ENCODE peak calls at places on chromosomes 11 and 22, in nine cellular contexts. One of them, this sample, is unnamed.

GRCh38 chr11:45215098-45215497 is 68.7 kb downstream of the PRDM11 start:
- DNase-seq in C1 segment of cervical spinal cord: no peak
- DNase-seq in NCI-H510A treated with DMSO at 0.1 percent for 48 hours: no peak
- DNase-seq in activated T-helper 1 cell treated with anti-CD3 and anti-CD28 coated beads, Interleukin-12 subunit alpha, Interleukin-12 subunit beta, Interleukin-2, Interleukin-4 antibody, amounts not matched to agents 30 ng/mL and 10 ng/mL and 1 ng/mL, durations not matched to agents 14 hours and 24 hours and 36 hours: no peak
- DNase-seq in T follicular helper cell: no peak
- DNase-seq in AG10803: no peak
- DNase-seq in Daoy: no peak
- DNase-seq in AML-193: no peak
- DNase-seq in stimulated activated naive CD8-positive, alpha-beta T cell treated with anti-CD3 and anti-CD28 coated beads, Interleukin-15, amount 100 ng/mL, for 72 hours: no peak
- DNase-seq in this sample: no peak

GRCh38 chr11:36114095-36114494 is 170.2 kb downstream of the LDLRAD3 start:
- DNase-seq in C1 segment of cervical spinal cord: no peak
- DNase-seq in NCI-H510A treated with DMSO at 0.1 percent for 48 hours: no peak
- DNase-seq in T follicular helper cell: no peak
- DNase-seq in AML-193: no peak
- DNase-seq in Daoy: no peak
- DNase-seq in stimulated activated naive CD8-positive, alpha-beta T cell treated with anti-CD3 and anti-CD28 coated beads, Interleukin-15, amount 100 ng/mL, for 72 hours: no peak
- DNase-seq in activated T-helper 1 cell treated with anti-CD3 and anti-CD28 coated beads, Interleukin-12 subunit alpha, Interleukin-12 subunit beta, Interleukin-2, Interleukin-4 antibody, amounts not matched to agents 30 ng/mL and 10 ng/mL and 1 ng/mL, durations not matched to agents 14 hours and 24 hours and 36 hours: no peak
- DNase-seq in AG10803: no peak
- DNase-seq in this sample: no peak

GRCh38 chr22:38153821-38154562 is 27.6 kb downstream of the PLA2G6 start:
- DNase-seq in T follicular helper cell: no peak
- DNase-seq in AML-193: no peak
- DNase-seq in activated T-helper 1 cell treated with anti-CD3 and anti-CD28 coated beads, Interleukin-12 subunit alpha, Interleukin-12 subunit beta, Interleukin-2, Interleukin-4 antibody, amounts not matched to agents 30 ng/mL and 10 ng/mL and 1 ng/mL, durations not matched to agents 14 hours and 24 hours and 36 hours: no peak
- DNase-seq in AG10803: no peak
- DNase-seq in C1 segment of cervical spinal cord: no peak
- DNase-seq in NCI-H510A treated with DMSO at 0.1 percent for 48 hours: no peak
- DNase-seq in stimulated activated naive CD8-positive, alpha-beta T cell treated with anti-CD3 and anti-CD28 coated beads, Interleukin-15, amount 100 ng/mL, for 72 hours: no peak
- DNase-seq in Daoy: no peak
- DNase-seq in this sample: no peak

GRCh38 chr11:1304376-1304775 is 5.1 kb downstream of the TOLLIP start:
- DNase-seq in activated T-helper 1 cell treated with anti-CD3 and anti-CD28 coated beads, Interleukin-12 subunit alpha, Interleukin-12 subunit beta, Interleukin-2, Interleukin-4 antibody, amounts not matched to agents 30 ng/mL and 10 ng/mL and 1 ng/mL, durations not matched to agents 14 hours and 24 hours and 36 hours: no peak
- DNase-seq in AML-193: no peak
- DNase-seq in T follicular helper cell: no peak
- DNase-seq in C1 segment of cervical spinal cord: no peak
- DNase-seq in stimulated activated naive CD8-positive, alpha-beta T cell treated with anti-CD3 and anti-CD28 coated beads, Interleukin-15, amount 100 ng/mL, for 72 hours: no peak
- DNase-seq in NCI-H510A treated with DMSO at 0.1 percent for 48 hours: no peak
- DNase-seq in Daoy: no peak
- DNase-seq in AG10803: no peak
- DNase-seq in this sample: no peak

GRCh38 chr11:47923667-47924066 is 56.7 kb upstream of the PTPRJ start:
- DNase-seq in AML-193: no peak
- DNase-seq in C1 segment of cervical spinal cord: no peak
- DNase-seq in Daoy: peak
- DNase-seq in AG10803: peak
- DNase-seq in activated T-helper 1 cell treated with anti-CD3 and anti-CD28 coated beads, Interleukin-12 subunit alpha, Interleukin-12 subunit beta, Interleukin-2, Interleukin-4 antibody, amounts not matched to agents 30 ng/mL and 10 ng/mL and 1 ng/mL, durations not matched to agents 14 hours and 24 hours and 36 hours: no peak
- DNase-seq in NCI-H510A treated with DMSO at 0.1 percent for 48 hours: no peak
- DNase-seq in T follicular helper cell: no peak
- DNase-seq in stimulated activated naive CD8-positive, alpha-beta T cell treated with anti-CD3 and anti-CD28 coated beads, Interleukin-15, amount 100 ng/mL, for 72 hours: no peak
- DNase-seq in this sample: peak

GRCh38 chr11:86735462-86736302 is 63.3 kb upstream of the ME3 start:
- DNase-seq in T follicular helper cell: no peak
- DNase-seq in AML-193: no peak
- DNase-seq in C1 segment of cervical spinal cord: no peak
- DNase-seq in AG10803: peak
- DNase-seq in stimulated activated naive CD8-positive, alpha-beta T cell treated with anti-CD3 and anti-CD28 coated beads, Interleukin-15, amount 100 ng/mL, for 72 hours: no peak
- DNase-seq in Daoy: peak
- DNase-seq in activated T-helper 1 cell treated with anti-CD3 and anti-CD28 coated beads, Interleukin-12 subunit alpha, Interleukin-12 subunit beta, Interleukin-2, Interleukin-4 antibody, amounts not matched to agents 30 ng/mL and 10 ng/mL and 1 ng/mL, durations not matched to agents 14 hours and 24 hours and 36 hours: no peak
- DNase-seq in NCI-H510A treated with DMSO at 0.1 percent for 48 hours: no peak
- DNase-seq in this sample: no peak

GRCh38 chr11:67614730-67615454 is 8.2 kb downstream of the NDUFV1 start:
- DNase-seq in NCI-H510A treated with DMSO at 0.1 percent for 48 hours: no peak
- DNase-seq in AML-193: no peak
- DNase-seq in AG10803: no peak
- DNase-seq in T follicular helper cell: no peak
- DNase-seq in Daoy: no peak
- DNase-seq in activated T-helper 1 cell treated with anti-CD3 and anti-CD28 coated beads, Interleukin-12 subunit alpha, Interleukin-12 subunit beta, Interleukin-2, Interleukin-4 antibody, amounts not matched to agents 30 ng/mL and 10 ng/mL and 1 ng/mL, durations not matched to agents 14 hours and 24 hours and 36 hours: no peak
- DNase-seq in C1 segment of cervical spinal cord: no peak
- DNase-seq in stimulated activated naive CD8-positive, alpha-beta T cell treated with anti-CD3 and anti-CD28 coated beads, Interleukin-15, amount 100 ng/mL, for 72 hours: peak
- DNase-seq in this sample: no peak

GRCh38 chr11:34358258-34358665 is 452 bp upstream of the ABTB2 start:
- DNase-seq in Daoy: peak
- DNase-seq in C1 segment of cervical spinal cord: no peak
- DNase-seq in activated T-helper 1 cell treated with anti-CD3 and anti-CD28 coated beads, Interleukin-12 subunit alpha, Interleukin-12 subunit beta, Interleukin-2, Interleukin-4 antibody, amounts not matched to agents 30 ng/mL and 10 ng/mL and 1 ng/mL, durations not matched to agents 14 hours and 24 hours and 36 hours: no peak
- DNase-seq in T follicular helper cell: no peak
- DNase-seq in AG10803: peak
- DNase-seq in NCI-H510A treated with DMSO at 0.1 percent for 48 hours: peak
- DNase-seq in AML-193: peak
- DNase-seq in stimulated activated naive CD8-positive, alpha-beta T cell treated with anti-CD3 and anti-CD28 coated beads, Interleukin-15, amount 100 ng/mL, for 72 hours: no peak
- DNase-seq in this sample: peak

GRCh38 chr22:19679476-19680099 is 34.7 kb upstream of the SEPTIN5 start:
- DNase-seq in T follicular helper cell: peak
- DNase-seq in AML-193: no peak
- DNase-seq in NCI-H510A treated with DMSO at 0.1 percent for 48 hours: no peak
- DNase-seq in stimulated activated naive CD8-positive, alpha-beta T cell treated with anti-CD3 and anti-CD28 coated beads, Interleukin-15, amount 100 ng/mL, for 72 hours: peak
- DNase-seq in Daoy: peak
- DNase-seq in activated T-helper 1 cell treated with anti-CD3 and anti-CD28 coated beads, Interleukin-12 subunit alpha, Interleukin-12 subunit beta, Interleukin-2, Interleukin-4 antibody, amounts not matched to agents 30 ng/mL and 10 ng/mL and 1 ng/mL, durations not matched to agents 14 hours and 24 hours and 36 hours: peak
- DNase-seq in C1 segment of cervical spinal cord: no peak
- DNase-seq in AG10803: peak
- DNase-seq in this sample: no peak

GRCh38 chr22:35620624-35621245 is 3.6 kb upstream of the MB start:
- DNase-seq in NCI-H510A treated with DMSO at 0.1 percent for 48 hours: peak
- DNase-seq in T follicular helper cell: no peak
- DNase-seq in AML-193: no peak
- DNase-seq in activated T-helper 1 cell treated with anti-CD3 and anti-CD28 coated beads, Interleukin-12 subunit alpha, Interleukin-12 subunit beta, Interleukin-2, Interleukin-4 antibody, amounts not matched to agents 30 ng/mL and 10 ng/mL and 1 ng/mL, durations not matched to agents 14 hours and 24 hours and 36 hours: no peak
- DNase-seq in AG10803: peak
- DNase-seq in Daoy: peak
- DNase-seq in C1 segment of cervical spinal cord: no peak
- DNase-seq in stimulated activated naive CD8-positive, alpha-beta T cell treated with anti-CD3 and anti-CD28 coated beads, Interleukin-15, amount 100 ng/mL, for 72 hours: no peak
- DNase-seq in this sample: no peak